ENCODE peak calls at places on chromosomes 6 and 20, in eight cellular contexts. C, B, M, F, S, H, A and Z are unnamed samples.

GRCh38 chr6:167945937-167946485 is 51.5 kb upstream of the KIF25 start:
- DNase-seq in B (no peak), S (no peak), C (no peak), H (no peak), A (no peak), F (no peak), M (no peak), Z (no peak)

GRCh38 chr6:34580707-34581560 is 24.8 kb upstream of the SPDEF start:
- DNase-seq in M (no peak), B (no peak), C (no peak), F (no peak), S (no peak), A (no peak), H (no peak), Z (no peak)

GRCh38 chr20:62459488-62459887 is 16.3 kb downstream of the GATA5 start:
- DNase-seq in H (no peak), M (no peak), F (no peak), B (no peak), S (no peak), A (no peak), C (no peak), Z (no peak)

GRCh38 chr6:140871911-140872310 is 1260.8 kb upstream of the GJE1 start:
- DNase-seq in C (no peak), A (peak; percentile 78), F (peak; percentile 86), H (no peak), S (no peak), B (peak; percentile 62), M (no peak), Z (no peak)

GRCh38 chr6:28351087-28351486 is 1.3 kb downstream of the ZKSCAN3 start:
- DNase-seq in A (no peak), M (no peak), H (no peak), S (no peak), C (no peak), F (no peak), B (no peak), Z (no peak)

GRCh38 chr20:52783769-52784168 is 188.4 kb upstream of the TSHZ2 start:
- DNase-seq in S (peak; percentile 2), M (no peak), C (no peak), A (no peak), H (no peak), F (peak; percentile 33), B (no peak), Z (no peak)

GRCh38 chr6:124812067-124812466 is 150.2 kb upstream of the RNF217 start:
- DNase-seq in S (no peak), F (no peak), B (no peak), C (no peak), A (no peak), M (no peak), H (no peak), Z (no peak)

GRCh38 chr6:53878808-53879207 is 84.0 kb downstream of the LRRC1 start:
- DNase-seq in S (no peak), B (no peak), A (no peak), C (no peak), F (no peak), H (no peak), M (no peak), Z (no peak)

GRCh38 chr20:36355469-36356171 is 49.5 kb downstream of the DLGAP4 start:
- DNase-seq in H (no peak), M (no peak), S (no peak), F (peak; percentile 5), B (no peak), C (no peak), A (no peak), Z (no peak)

GRCh38 chr20:53735536-53736050 is 142.0 kb upstream of the ZNF217 start:
- DNase-seq in C (no peak), M (no peak), F (peak; percentile 85), S (no peak), H (no peak), B (peak; percentile 70), A (peak; percentile 96), Z (peak; percentile 91)

GRCh38 chr6:110217255-110217654 is 37.0 kb downstream of the CDC40 start:
- DNase-seq in F (peak; percentile 17), M (no peak), S (no peak), A (peak; percentile 40), H (no peak), C (no peak), B (peak; percentile 16), Z (no peak)

GRCh38 chr6:111984081-111984480 is 69.8 kb upstream of the CCN6 start:
- DNase-seq in C (no peak), A (no peak), B (no peak), H (no peak), S (no peak), F (no peak), M (no peak), Z (no peak)